ENCODE peak calls at places on chromosomes 12 and 14, in six cellular contexts. K is kidney glomerular epithelial cell; U is NCI-H2171; Q is anterior cingulate cortex; L is stimulated activated CD4-positive, alpha-beta T cell treated with anti-CD3 and anti-CD28 coated beads, TNF-alpha, amount 100 ng/mL, for 1 hour; Y is HTR-8/SVneo. A is an unnamed sample.

GRCh38 chr12:88185988-88186387 is 43.9 kb downstream of the TMTC3 start:
- DNase-seq in Y (peak), U (no peak), K (peak), L (no peak), Q (no peak), A (no peak)

GRCh38 chr12:131927110-131928079 is 1.7 kb upstream of the PUS1 start:
- DNase-seq in Q (no peak), L (no peak), K (no peak), Y (no peak), U (no peak), A (no peak)

GRCh38 chr12:6330999-6331714 is 10.7 kb downstream of the TNFRSF1A start:
- DNase-seq in K (no peak), Y (no peak), U (no peak), L (no peak), Q (no peak), A (no peak)

GRCh38 chr12:111010916-111011657 is 90.7 kb upstream of the MYL2 start:
- DNase-seq in Y (no peak), K (no peak), Q (no peak), U (no peak), L (no peak), A (no peak)

GRCh38 chr12:96172981-96173380 is 21.2 kb upstream of the ELK3 start:
- DNase-seq in K (no peak), L (no peak), Y (no peak), U (no peak), Q (no peak), A (no peak)

GRCh38 chr12:24469089-24469488 is 479.8 kb downstream of the BCAT1 start:
- DNase-seq in K (no peak), L (no peak), Y (no peak), Q (no peak), U (no peak), A (no peak)

GRCh38 chr14:91919814-91920213 is 27.7 kb downstream of the FBLN5 start:
- DNase-seq in Y (no peak), L (no peak), K (no peak), U (no peak), Q (no peak), A (no peak)

GRCh38 chr12:116818341-116818856 is 62.8 kb downstream of the HRK start:
- DNase-seq in Q (no peak), U (no peak), L (no peak), Y (no peak), K (no peak), A (no peak)

GRCh38 chr12:49188205-49188915 is 520 bp downstream of the TUBA1A start:
- DNase-seq in U (peak), Q (peak), K (peak), L (peak), Y (peak), A (peak)

GRCh38 chr12:126807312-126807711 is 1459.7 kb upstream of the TMEM132C start:
- DNase-seq in L (no peak), K (no peak), U (no peak), Q (no peak), Y (no peak), A (no peak)

GRCh38 chr12:111308473-111308872 is 60.4 kb downstream of the PHETA1 start:
- DNase-seq in U (no peak), K (no peak), L (no peak), Q (no peak), Y (no peak), A (no peak)

GRCh38 chr12:39723831-39724230 is 104.2 kb upstream of the ABCD2 start:
- DNase-seq in Y (no peak), Q (peak), U (peak), L (no peak), K (no peak), A (peak)

GRCh38 chr12:92603741-92604432 is 98.9 kb upstream of the PLEKHG7 start:
- DNase-seq in Y (no peak), U (no peak), K (peak), L (no peak), Q (no peak), A (no peak)